ENCODE peak calls at places on chromosomes 1 and 21, in seven cellular contexts. E is small intestine; X is mammary epithelial cell; W is NCI-H1694; D is NCI-H1105 treated with DMSO at 0.1 percent for 48 hours; F is posterior vena cava; L is central memory CD4-positive, alpha-beta T cell. G is an unnamed sample.

GRCh38 chr1:32028746-32029145 is 15.1 kb downstream of the KHDRBS1 start:
- DNase-seq in E (no peak), X (no peak), D (no peak), L (no peak), F (no peak), W (no peak), G (no peak)

GRCh38 chr1:18599096-18599495 is 31.6 kb upstream of the PAX7 start:
- DNase-seq in E (no peak), D (no peak), X (no peak), W (no peak), F (peak; percentile 76), L (no peak), G (no peak)

GRCh38 chr1:174160109-174160473 is 771 bp downstream of the RABGAP1L start:
- DNase-seq in W (no peak), F (peak; percentile 88), E (peak; percentile 92), X (peak; percentile 67), D (no peak), L (no peak), G (no peak)

GRCh38 chr1:156164465-156164831 is 11.1 kb downstream of the SEMA4A start:
- DNase-seq in D (no peak), W (no peak), E (no peak), L (no peak), X (no peak), F (no peak), G (no peak)

GRCh38 chr1:154628122-154628405 is 20.1 kb upstream of the ADAR start:
- DNase-seq in X (no peak), E (no peak), W (no peak), F (no peak), L (no peak), D (no peak), G (no peak)

GRCh38 chr1:172278478-172278877 is 142.0 kb upstream of the C1orf105 start:
- DNase-seq in E (no peak), X (peak; percentile 71), L (no peak), W (no peak), D (no peak), F (no peak), G (no peak)

GRCh38 chr1:185228979-185229378 is 72.0 kb downstream of the SWT1 start:
- DNase-seq in E (no peak), D (no peak), L (no peak), W (no peak), X (no peak), F (no peak), G (no peak)

GRCh38 chr1:150309758-150310495 is 11.4 kb upstream of the PRPF3 start:
- DNase-seq in E (no peak), F (no peak), W (no peak), X (no peak), L (no peak), D (peak; percentile 69), G (no peak)

GRCh38 chr1:5245348-5245747 is 590.9 kb downstream of the AJAP1 start:
- DNase-seq in F (no peak), D (no peak), L (no peak), W (no peak), X (no peak), E (no peak), G (no peak)

GRCh38 chr1:40244138-40244744 is 3.5 kb upstream of the TMCO2 start:
- DNase-seq in F (no peak), W (no peak), X (no peak), L (no peak), E (no peak), D (no peak), G (no peak)

GRCh38 chr1:3705341-3705950 is 46.8 kb upstream of the CCDC27 start:
- DNase-seq in E (no peak), F (no peak), W (no peak), X (no peak), L (no peak), D (no peak), G (no peak)

GRCh38 chr1:9338354-9339250 is 45.9 kb downstream of the SPSB1 start:
- DNase-seq in D (no peak), E (no peak), W (no peak), L (no peak), X (no peak), F (peak; percentile 88), G (no peak)

GRCh38 chr1:110280126-110280525 is 59.1 kb upstream of the RBM15 start:
- DNase-seq in E (no peak), W (no peak), F (no peak), L (no peak), X (no peak), D (no peak), G (no peak)

GRCh38 chr1:156114919-156115513 is 505 bp downstream of the LMNA start:
- DNase-seq in X (peak; percentile 24), F (peak; percentile 85), W (no peak), E (no peak), L (peak; percentile 34), D (peak; percentile 34), G (no peak)

GRCh38 chr1:24199291-24199900 is 12.3 kb upstream of the IFNLR1 start:
- DNase-seq in E (peak; percentile 66), D (peak; percentile 63), F (no peak), W (peak; percentile 52), X (peak; percentile 46), L (peak; percentile 75), G (peak; percentile 74)

GRCh38 chr1:245842106-245842505 is 665.0 kb downstream of the SMYD3 start:
- DNase-seq in L (no peak), X (no peak), D (no peak), F (no peak), W (no peak), E (no peak), G (no peak)

GRCh38 chr1:68116643-68117235 is 66.3 kb upstream of the DIRAS3 start:
- DNase-seq in W (peak; percentile 61), D (peak; percentile 66), F (no peak), X (peak; percentile 28), E (peak; percentile 47), L (no peak), G (peak; percentile 14)

GRCh38 chr1:221263831-221264767 is 384.9 kb downstream of the HLX start:
- DNase-seq in L (peak; percentile 3), W (peak; percentile 75), D (peak; percentile 75), X (peak; percentile 61), E (peak; percentile 28), F (no peak), G (peak; percentile 4)

GRCh38 chr1:39642796-39643195 is 3.4 kb upstream of the HEYL start:
- DNase-seq in E (no peak), L (no peak), X (no peak), W (no peak), D (no peak), F (no peak), G (no peak)

GRCh38 chr1:197441990-197442389 is 173.9 kb downstream of the CRB1 start:
- DNase-seq in X (peak; percentile 6), W (no peak), E (no peak), L (no peak), D (no peak), F (no peak), G (no peak)

GRCh38 chr1:234658143-234658542 is 48.2 kb upstream of the IRF2BP2 start:
- DNase-seq in W (no peak), D (no peak), L (no peak), E (peak; percentile 51), X (peak; percentile 99), F (no peak), G (no peak)

GRCh38 chr21:37538971-37539590 is 172.5 kb downstream of the DYRK1A start:
- DNase-seq in E (no peak), L (no peak), F (no peak), D (no peak), W (no peak), X (no peak), G (no peak)

GRCh38 chr1:68136187-68136586 is 85.8 kb upstream of the DIRAS3 start:
- DNase-seq in D (no peak), E (no peak), W (no peak), L (no peak), X (peak; percentile 72), F (no peak), G (no peak)

GRCh38 chr1:59494145-59494824 is 197.4 kb downstream of the FGGY start:
- DNase-seq in X (no peak), E (no peak), F (no peak), W (no peak), D (no peak), L (no peak), G (no peak)

GRCh38 chr1:177646757-177647730 is 322.8 kb downstream of the SEC16B start:
- DNase-seq in E (no peak), W (no peak), L (no peak), X (no peak), D (no peak), F (no peak), G (no peak)

GRCh38 chr1:161676958-161677689 is 14.2 kb downstream of the FCGR2B start:
- DNase-seq in F (no peak), L (no peak), W (no peak), D (no peak), E (no peak), X (no peak), G (no peak)

GRCh38 chr1:921011-921837 is 2.5 kb upstream of the SAMD11 start:
- DNase-seq in W (peak; percentile 40), F (no peak), X (peak; percentile 60), E (peak; percentile 55), D (peak; percentile 75), L (no peak), G (no peak)

GRCh38 chr1:89523597-89524368 is 846 bp upstream of the LRRC8B start:
- DNase-seq in X (no peak), D (peak; percentile 78), L (no peak), W (peak; percentile 50), E (peak; percentile 70), F (no peak), G (no peak)

GRCh38 chr1:30775433-30775975 is 17.9 kb upstream of the LAPTM5 start:
- DNase-seq in X (no peak), F (no peak), E (no peak), L (no peak), W (no peak), D (no peak), G (no peak)

GRCh38 chr21:15526793-15527192 is 203.0 kb upstream of the USP25 start:
- DNase-seq in X (no peak), F (no peak), L (no peak), D (no peak), E (no peak), W (no peak), G (no peak)

GRCh38 chr1:167454929-167455785 is 63.2 kb downstream of the CD247 start:
- DNase-seq in D (peak; percentile 54), E (peak; percentile 50), F (peak; percentile 87), X (peak; percentile 26), L (peak; percentile 86), W (no peak), G (peak; percentile 87)

GRCh38 chr21:31426235-31426797 is 82.3 kb upstream of the TIAM1 start:
- DNase-seq in W (no peak), D (no peak), F (no peak), E (no peak), X (no peak), L (no peak), G (no peak)

GRCh38 chr1:228174482-228175315 is 9.1 kb downstream of the IBA57 start:
- DNase-seq in W (no peak), L (no peak), X (no peak), F (peak; percentile 82), E (no peak), D (no peak), G (peak; percentile 41)

GRCh38 chr1:233945573-233945972 is 41.1 kb downstream of the SLC35F3 start:
- DNase-seq in L (no peak), E (no peak), F (no peak), W (no peak), D (no peak), X (peak; percentile 95), G (no peak)

GRCh38 chr21:46532080-46532479 is 72.8 kb downstream of the S100B start:
- DNase-seq in L (peak; percentile 12), E (no peak), F (no peak), D (no peak), W (no peak), X (no peak), G (no peak)

GRCh38 chr1:72649974-72650373 is 367.6 kb upstream of the NEGR1 start:
- DNase-seq in X (peak; percentile 44), L (no peak), E (no peak), W (no peak), F (no peak), D (no peak), G (no peak)

GRCh38 chr21:15355066-15355465 is 290.3 kb upstream of the NRIP1 start:
- DNase-seq in W (no peak), X (no peak), F (no peak), D (no peak), L (no peak), E (no peak), G (no peak)

GRCh38 chr1:111032295-111032897 is 68.7 kb upstream of the LRIF1 start:
- DNase-seq in W (no peak), X (peak; percentile 14), D (peak; percentile 53), L (peak; percentile 31), E (peak; percentile 40), F (no peak), G (peak; percentile 48)

G was measured in immature natural killer cell.